ENCODE peak calls at places on chromosomes 3 and 15, in five cellular contexts. Z is SJSA1; E is effector memory CD4-positive, alpha-beta T cell; R is fibroblast of lung; T is heart left ventricle. O is an unnamed sample. For H3K4me1, the result is how much of the 10 kb centered on the place peaks cover.

GRCh38 chr3:153246805-153247204 is 84.8 kb downstream of the RAP2B start:
- DNase-seq in Z (peak), E (no peak), R (peak), T (no peak), O (no peak)

GRCh38 chr3:169241928-169242751 is 421.4 kb downstream of the MECOM start:
- DNase-seq in Z (peak), E (no peak), R (peak), T (peak), O (peak)

GRCh38 chr15:80467311-80467714 is 63.1 kb downstream of the ARNT2 start:
- DNase-seq in Z (no peak), E (no peak), R (no peak), T (no peak), O (no peak)

GRCh38 chr15:68829068-68829467 is 8.4 kb upstream of the ANP32A start:
- DNase-seq in Z (no peak), E (no peak), R (no peak), T (no peak), O (no peak)

GRCh38 chr3:151386063-151386462 is 1.5 kb upstream of the P2RY12 start:
- DNase-seq in Z (peak), E (no peak), R (peak), T (no peak), O (no peak)

GRCh38 chr3:111592143-111592542 is 3.0 kb downstream of the ZBED2 start:
- DNase-seq in Z (peak), E (no peak), R (peak), T (no peak), O (no peak)

GRCh38 chr3:52144034-52144795 is 10.0 kb downstream of the POC1A start:
- DNase-seq in Z (peak), E (peak), R (peak), T (peak), O (peak)

GRCh38 chr3:159897331-159898075 is 91.1 kb upstream of the IL12A start:
- DNase-seq in Z (no peak), E (no peak), R (peak), T (no peak), O (no peak)

GRCh38 chr3:183253364-183253960 is 409 bp downstream of the B3GNT5 start:
- DNase-seq in Z (peak), E (no peak), R (peak), T (peak), O (peak)

GRCh38 chr15:99455796-99456160 is 110.0 kb upstream of the MEF2A start:
- DNase-seq in Z (no peak), E (no peak), R (no peak), T (no peak), O (no peak)

GRCh38 chr3:81742581-81742980 is 18.9 kb downstream of the GBE1 start:
- DNase-seq in Z (no peak), E (no peak), R (peak), T (no peak), O (no peak)

GRCh38 chr15:83065431-83065830 is 1.6 kb downstream of the BTBD1 start:
- DNase-seq in Z (peak), E (no peak), R (no peak), T (no peak), O (no peak)
- H3K4me1 ChIP-seq in Z (under half), E (under half), R (under half), T (under half), O (under half)

GRCh38 chr15:73617910-73618309 is 15.3 kb downstream of the NPTN start:
- DNase-seq in Z (no peak), E (no peak), R (no peak), T (no peak), O (no peak)
- H3K4me1 ChIP-seq in Z (under half), E (under half), R (under half), T (under half), O (under half)

GRCh38 chr15:90394702-90395442 is 6.8 kb downstream of the IQGAP1 start:
- DNase-seq in Z (no peak), E (no peak), R (no peak), T (no peak), O (no peak)
- H3K4me1 ChIP-seq in Z (under half), E (under half), R (under half), T (under half), O (under half)

DNA sequence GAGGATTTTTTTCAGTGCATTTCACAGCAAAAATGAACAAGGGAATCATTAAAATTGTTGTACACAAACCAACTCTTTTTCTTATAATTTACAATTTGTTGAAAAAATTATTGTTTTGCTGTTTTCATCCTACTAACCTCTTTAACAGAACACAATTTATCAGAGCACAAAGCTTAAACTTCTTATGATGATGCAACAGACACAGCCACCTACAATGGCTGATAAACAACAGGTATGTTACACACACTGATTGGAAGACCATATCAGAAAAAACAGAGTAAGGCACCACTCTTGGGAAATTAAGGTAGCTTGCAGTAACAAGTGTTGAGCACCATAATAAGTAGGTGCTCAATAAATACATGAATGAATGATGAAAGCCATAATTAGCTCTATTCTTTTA is 8.9 kb upstream of the SNX4 start:
- DNase-seq in Z (no peak), E (no peak), R (no peak), T (no peak), O (no peak)
- H3K4me1 ChIP-seq in Z (under half), E (under half), R (under half), T (under half), O (under half)

DNA sequence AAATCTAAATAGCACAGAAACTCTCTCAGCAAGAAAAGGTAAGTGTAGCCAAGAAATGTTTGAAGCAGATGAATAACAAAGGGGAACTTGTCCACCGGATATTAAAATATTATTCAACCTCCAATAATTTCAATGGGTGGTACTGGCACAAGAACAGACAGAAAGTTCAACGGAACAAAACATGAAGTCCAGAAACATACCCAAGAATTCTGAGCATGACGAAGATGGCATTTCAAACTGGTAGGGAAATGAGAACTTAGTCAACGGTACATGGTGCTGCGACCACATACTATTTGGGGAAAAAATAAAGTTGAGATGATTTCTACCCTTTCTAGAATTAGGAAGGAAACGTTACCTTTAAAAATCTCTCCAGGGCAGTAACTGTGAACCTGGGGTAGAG is 5.5 kb downstream of the CHSY1 start:
- DNase-seq in Z (no peak), E (no peak), R (no peak), T (no peak), O (no peak)
- H3K4me1 ChIP-seq in Z (half or more), E (half or more), R (under half), T (under half), O (under half)

GRCh38 chr15:65785151-65785550 is 6.9 kb downstream of the DENND4A start:
- DNase-seq in Z (no peak), E (no peak), R (no peak), T (no peak), O (no peak)

GRCh38 chr15:65783872-65784271 is 8.2 kb downstream of the DENND4A start:
- DNase-seq in Z (no peak), E (no peak), R (no peak), T (no peak), O (no peak)

GRCh38 chr15:65789105-65789504 is 3.0 kb downstream of the DENND4A start:
- DNase-seq in Z (no peak), E (no peak), R (no peak), T (no peak), O (no peak)

GRCh38 chr15:65789759-65790158 is 2.3 kb downstream of the DENND4A start:
- DNase-seq in Z (no peak), E (no peak), R (no peak), T (no peak), O (no peak)

DNA sequence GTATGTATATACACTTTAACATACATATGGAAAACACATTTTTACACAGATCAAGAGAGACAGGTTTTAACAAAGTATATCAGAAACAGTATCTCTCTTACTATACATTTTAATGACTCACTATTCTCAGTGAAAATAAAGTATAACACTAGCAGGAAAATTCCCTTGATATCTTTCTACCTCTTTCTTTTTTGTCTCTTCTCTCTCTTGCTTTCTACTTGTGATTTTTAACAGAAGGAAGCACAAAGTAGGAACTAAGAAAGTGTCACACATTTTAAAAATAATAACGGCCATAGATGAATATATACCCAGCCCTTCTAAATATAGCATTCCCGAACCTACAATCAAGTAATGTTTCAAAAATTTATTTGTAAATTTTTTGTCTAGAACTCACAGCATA is 4.8 kb downstream of the DENND4A start:
- DNase-seq in Z (no peak), E (no peak), R (no peak), T (no peak), O (no peak)
- H3K4me1 ChIP-seq in Z (under half), E (under half), R (under half), T (under half), O (under half)